ENCODE peak calls at places on chromosome 20, in four cellular contexts. P is H9, E is neuronal stem cell, G is IMR-90. J is an unnamed sample.

GRCh38 chr20:41030536-41031242 is 2.1 kb downstream of the TOP1 start:
- DNase-seq in E (no peak), G (peak), P (no peak), J (no peak)

GRCh38 chr20:32249030-32249738 is 28.3 kb upstream of the KIF3B start:
- DNase-seq in P (no peak), G (no peak), E (no peak), J (no peak)

GRCh38 chr20:53495357-53495756 is 98.3 kb downstream of the ZNF217 start:
- DNase-seq in E (no peak), G (peak), P (no peak), J (no peak)

GRCh38 chr20:15637971-15638754 is 935.1 kb downstream of the KIF16B start:
- DNase-seq in G (no peak), E (peak), P (peak), J (peak)

GRCh38 chr20:25018425-25018824 is 25.9 kb upstream of the APMAP start:
- DNase-seq in G (no peak), P (no peak), E (no peak), J (no peak)

GRCh38 chr20:46121531-46121930 is 3.4 kb downstream of the CD40 start:
- DNase-seq in P (no peak), G (no peak), E (no peak), J (no peak)

GRCh38 chr20:25237610-25238318 is 10.1 kb upstream of the PYGB start:
- DNase-seq in P (no peak), E (no peak), G (peak), J (peak)

GRCh38 chr20:62564456-62565245 is 77.7 kb upstream of the SLCO4A1 start:
- DNase-seq in E (no peak), G (no peak), P (no peak), J (no peak)

DNA sequence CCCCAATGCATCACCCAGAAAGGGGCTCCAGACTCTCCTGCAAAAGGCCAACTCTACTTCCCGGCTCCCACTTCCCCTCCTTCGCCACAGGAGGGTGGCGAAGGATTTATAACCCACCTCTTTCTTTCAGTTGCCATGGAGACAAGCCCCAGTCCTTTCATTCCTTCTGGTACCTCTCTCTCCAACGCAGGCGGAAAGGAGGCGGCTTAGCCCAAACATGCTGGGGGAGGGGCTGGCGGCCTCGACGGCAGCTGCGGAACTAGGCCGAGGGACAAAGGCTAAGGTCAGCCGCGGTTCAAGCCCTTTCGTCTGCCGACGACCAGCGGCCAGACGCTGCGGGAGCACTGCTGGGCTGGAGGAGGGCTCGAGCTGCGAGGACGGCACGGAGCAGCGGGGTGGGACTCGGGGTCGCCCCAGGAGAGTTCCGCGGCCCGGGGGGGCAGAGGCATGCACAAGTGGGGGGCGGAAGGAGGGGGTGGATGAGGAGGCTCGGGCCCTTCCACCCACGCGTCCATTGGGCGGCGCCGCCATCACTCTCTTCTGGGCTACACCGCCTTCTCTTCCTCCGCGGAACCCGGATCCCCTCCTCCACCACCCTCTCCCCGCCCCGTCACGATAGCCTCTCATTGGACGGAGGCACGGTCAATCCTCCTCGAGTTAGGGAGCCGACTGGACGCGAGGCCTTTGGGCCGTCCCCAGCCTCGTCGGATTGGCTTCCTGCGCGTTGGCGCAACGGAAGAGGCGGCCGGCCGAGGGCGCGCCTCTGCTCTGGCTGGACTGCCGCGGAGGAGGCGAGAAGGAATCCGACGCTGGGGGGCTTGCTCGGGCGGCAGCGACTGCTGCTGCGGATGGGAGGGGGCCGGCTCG is at the start of gene PANK2:
- DNase-seq in G (peak), P (peak), E (peak), J (peak)
- H2BK5ac ChIP-seq in G (peak), P (no peak), E (peak), J (peak)

GRCh38 chr20:23059831-23060230 is 10.4 kb upstream of the THBD start:
- DNase-seq in G (no peak), P (no peak), E (no peak), J (no peak)

GRCh38 chr20:23062632-23063031 is 13.2 kb upstream of the THBD start:
- DNase-seq in E (no peak), G (no peak), P (no peak), J (no peak)

GRCh38 chr20:23060629-23061028 is 11.2 kb upstream of the THBD start:
- DNase-seq in E (no peak), G (no peak), P (no peak), J (no peak)

GRCh38 chr20:23061713-23062561 is 12.5 kb upstream of the THBD start:
- DNase-seq in G (peak), P (peak), E (no peak), J (peak)

DNA sequence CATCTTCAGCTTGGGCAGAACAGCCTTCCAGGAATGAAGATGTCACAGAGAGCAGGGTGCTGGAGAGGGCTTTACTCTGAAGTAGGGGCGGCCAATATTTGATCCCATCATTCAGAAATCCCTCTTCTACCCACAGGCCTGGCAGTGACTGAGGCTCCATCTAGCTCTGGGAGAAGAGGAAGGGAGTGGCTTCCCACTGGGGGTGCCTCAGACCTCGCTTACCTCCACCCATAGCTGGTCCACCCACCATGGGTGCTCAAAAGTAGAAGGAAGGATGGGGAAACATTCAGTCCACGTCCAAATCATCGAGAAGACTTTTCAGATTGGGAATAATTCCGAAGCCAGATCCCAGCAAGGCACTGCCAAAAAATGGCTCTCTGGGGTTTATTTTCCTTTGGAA is 11.8 kb upstream of the THBD start:
- DNase-seq in P (no peak), G (no peak), E (no peak), J (no peak)
- H3K4me2 ChIP-seq in P (no peak), G (no peak), E (no peak), J (no peak)

GRCh38 chr20:63834545-63834880 is 3.4 kb upstream of the ZBTB46 start:
- DNase-seq in P (no peak), E (no peak), G (no peak), J (no peak)

GRCh38 chr20:63836335-63837133 is 5.5 kb upstream of the ZBTB46 start:
- DNase-seq in G (no peak), E (no peak), P (peak), J (no peak)

GRCh38 chr20:63835031-63835858 is 4.2 kb upstream of the ZBTB46 start:
- DNase-seq in G (peak), E (peak), P (peak), J (peak)

GRCh38 chr20:63831696-63832686 is 927 bp upstream of the ZBTB46 start:
- DNase-seq in G (no peak), E (no peak), P (peak), J (peak)

DNA sequence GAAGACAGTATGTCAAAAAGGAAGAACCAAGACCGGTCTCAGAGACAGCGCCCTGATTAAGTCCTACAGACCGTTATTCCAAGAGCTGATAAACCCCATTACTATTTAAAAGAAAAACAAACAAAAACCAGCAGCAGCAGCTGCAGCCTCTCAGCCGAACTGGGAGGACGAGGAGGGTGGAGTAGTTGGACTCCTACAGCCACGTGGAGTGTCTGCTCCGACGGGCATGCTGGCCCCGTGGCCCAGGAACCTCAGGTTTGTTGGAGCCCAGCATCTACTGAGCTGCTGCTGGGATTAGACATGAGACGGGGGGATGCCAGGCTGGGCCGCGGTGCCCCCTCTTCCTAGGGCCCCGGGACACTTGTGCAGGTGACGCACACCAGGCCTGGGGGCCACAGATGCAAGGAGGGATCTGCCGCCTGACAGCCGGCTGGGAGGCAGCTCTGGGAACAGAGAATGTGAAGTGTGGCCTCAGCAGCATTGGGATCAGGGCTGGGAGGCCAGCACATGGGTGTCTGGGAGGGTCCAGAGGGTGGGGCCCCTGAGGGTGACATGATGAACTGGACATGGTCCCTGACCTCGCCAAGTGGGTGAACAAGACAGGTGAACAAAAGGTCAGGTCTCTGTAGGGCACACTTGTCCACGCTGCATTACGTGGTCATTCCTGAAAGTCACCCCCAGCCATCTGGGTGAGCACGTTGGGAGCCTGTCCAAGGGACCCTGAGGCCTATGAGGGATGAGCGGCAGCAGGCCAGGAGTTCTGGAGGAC is 2.9 kb upstream of the ZBTB46 start:
- DNase-seq in P (peak), E (no peak), G (peak), J (no peak)
- H2BK5ac ChIP-seq in P (no peak), E (peak), G (peak), J (no peak)

DNA sequence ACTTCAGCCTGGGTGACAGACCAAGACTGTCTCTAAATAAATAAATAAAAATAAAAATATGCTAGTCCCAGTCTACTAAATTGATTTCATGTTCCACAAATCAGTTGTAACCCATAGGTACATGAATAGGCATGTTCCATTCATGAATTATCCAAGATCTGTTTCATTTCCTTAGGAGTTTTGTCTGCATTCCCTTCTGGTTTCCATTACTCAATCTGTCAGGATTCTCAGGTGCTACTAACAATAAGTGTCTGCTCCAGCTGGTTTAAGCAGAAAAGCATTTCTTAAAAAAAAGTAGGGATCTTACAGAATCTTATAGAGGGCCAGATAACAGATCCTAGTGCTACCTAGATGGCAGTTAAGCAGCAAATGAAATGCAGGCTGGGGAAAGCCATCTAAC is 15.6 kb upstream of the PKIG start:
- DNase-seq in P (no peak), E (no peak), G (no peak), J (no peak)
- H3K4me2 ChIP-seq in P (no peak), E (no peak), G (no peak), J (no peak)